ENCODE peak calls at places on chromosome 11, in five cellular contexts. A, K, J, S and X are unnamed samples.

GRCh38 chr11:60919320-60919719 is 4.9 kb upstream of the TMEM132A start:
- DNase-seq in A (no peak), K (no peak), J (no peak), S (no peak), X (no peak)

GRCh38 chr11:59963733-59964132 is at the start of gene OOSP4A:
- DNase-seq in A (no peak), K (no peak), J (no peak), S (no peak), X (no peak)

GRCh38 chr11:127362754-127363153 is 362.2 kb upstream of the KIRREL3 start:
- DNase-seq in A (no peak), K (no peak), J (no peak), S (no peak), X (no peak)

GRCh38 chr11:34495239-34495723 is 18.3 kb downstream of the ELF5 start:
- DNase-seq in A (no peak), K (no peak), J (no peak), S (no peak), X (no peak)

GRCh38 chr11:30775123-30775522 is 189.0 kb upstream of the MPPED2 start:
- DNase-seq in A (no peak), K (no peak), J (no peak), S (no peak), X (no peak)

GRCh38 chr11:71426413-71426812 is 21.8 kb downstream of the DHCR7 start:
- DNase-seq in A (no peak), K (no peak), J (no peak), S (no peak), X (no peak)

GRCh38 chr11:34654491-34655334 is 33.8 kb downstream of the EHF start:
- DNase-seq in A (peak; percentile 95), K (no peak), J (no peak), S (peak; percentile 13), X (no peak)

GRCh38 chr11:44634401-44635281 is 69.2 kb downstream of the CD82 start:
- DNase-seq in A (peak; percentile 90), K (no peak), J (peak; percentile 57), S (peak; percentile 86), X (peak; percentile 51)

GRCh38 chr11:96899971-96900370 is 510.2 kb downstream of the JRKL start:
- DNase-seq in A (no peak), K (no peak), J (no peak), S (no peak), X (no peak)

GRCh38 chr11:130024356-130024755 is 21.7 kb upstream of the PRDM10 start:
- DNase-seq in A (no peak), K (no peak), J (no peak), S (no peak), X (no peak)

GRCh38 chr11:78656984-78657383 is 82.3 kb upstream of the NARS2 start:
- DNase-seq in A (no peak), K (no peak), J (no peak), S (no peak), X (no peak)

GRCh38 chr11:116173506-116173905 is 599.3 kb downstream of the BUD13 start:
- DNase-seq in A (no peak), K (no peak), J (no peak), S (no peak), X (no peak)

GRCh38 chr11:15327786-15328231 is 213.1 kb downstream of the INSC start:
- DNase-seq in A (no peak), K (no peak), J (peak; percentile 61), S (peak; percentile 56), X (peak; percentile 50)

GRCh38 chr11:124199702-124200101 is 16.6 kb downstream of the OR10D3 start:
- DNase-seq in A (no peak), K (no peak), J (no peak), S (no peak), X (no peak)

GRCh38 chr11:75431533-75432525 is 1.2 kb downstream of the KLHL35 start:
- DNase-seq in A (no peak), K (no peak), J (no peak), S (no peak), X (no peak)

GRCh38 chr11:16938061-16938460 is 76.2 kb downstream of the PLEKHA7 start:
- DNase-seq in A (no peak), K (no peak), J (no peak), S (no peak), X (no peak)

GRCh38 chr11:125315088-125315740 is 150.7 kb downstream of the PKNOX2 start:
- DNase-seq in A (peak; percentile 79), K (no peak), J (no peak), S (peak; percentile 99), X (no peak)

GRCh38 chr11:127862406-127862805 is 725.0 kb downstream of the ETS1 start:
- DNase-seq in A (no peak), K (no peak), J (no peak), S (no peak), X (no peak)

GRCh38 chr11:74671520-74672196 is 59.6 kb downstream of the CHRDL2 start:
- DNase-seq in A (peak; percentile 76), K (no peak), J (no peak), S (no peak), X (no peak)

GRCh38 chr11:976431-977160 is 50.9 kb downstream of the AP2A2 start:
- DNase-seq in A (no peak), K (no peak), J (no peak), S (no peak), X (no peak)

GRCh38 chr11:106063009-106063408 is 14.1 kb downstream of the KBTBD3 start:
- DNase-seq in A (no peak), K (no peak), J (no peak), S (no peak), X (no peak)

GRCh38 chr11:133997556-133997955 is 40.8 kb upstream of the IGSF9B start:
- DNase-seq in A (no peak), K (no peak), J (no peak), S (no peak), X (no peak)

GRCh38 chr11:73360743-73361369 is 15.3 kb upstream of the RELT start:
- DNase-seq in A (no peak), K (no peak), J (no peak), S (no peak), X (no peak)

GRCh38 chr11:73359930-73360742 is 16.1 kb upstream of the RELT start:
- DNase-seq in A (no peak), K (no peak), J (peak; percentile 63), S (no peak), X (no peak)

GRCh38 chr11:73359341-73359740 is 16.9 kb upstream of the RELT start:
- DNase-seq in A (no peak), K (no peak), J (no peak), S (peak; percentile 19), X (no peak)

GRCh38 chr11:73363147-73363546 is 13.1 kb upstream of the RELT start:
- DNase-seq in A (no peak), K (no peak), J (no peak), S (no peak), X (no peak)

GRCh38 chr11:73361953-73362776 is 14.0 kb upstream of the RELT start:
- DNase-seq in A (no peak), K (no peak), J (peak; percentile 95), S (no peak), X (no peak)
- H3K4me3 ChIP-seq in A (no peak overlapping the region), K (no peak overlapping the region), J (peak overlapping the region; percentile 22), S (no peak overlapping the region), X (no peak overlapping the region)

GRCh38 chr11:8296203-8296602 is 32.5 kb upstream of the LMO1 start:
- DNase-seq in A (no peak), K (no peak), J (no peak), S (no peak), X (no peak)
- TF ChIP-seq CTCF in A (no peak), K (no peak), J (no peak), S (no peak), X (no peak)

GRCh38 chr11:2901854-2902783 is 16.5 kb upstream of the CDKN1C start:
- DNase-seq in A (peak; percentile 99), K (peak; percentile 98), J (peak; percentile 96), S (peak; percentile 96), X (peak; percentile 99)
- TF ChIP-seq POLR2A in A (no peak), K (peak; percentile 95), J (peak; percentile 82), S (peak; percentile 61), X (peak; percentile 94)

GRCh38 chr11:57597461-57597892 is at the start of gene SERPING1:
- DNase-seq in A (peak; percentile 94), K (peak; percentile 22), J (no peak), S (peak; percentile 49), X (peak; percentile 48)

GRCh38 chr11:57599381-57599780 is 1.9 kb downstream of the SERPING1 start:
- DNase-seq in A (no peak), K (no peak), J (no peak), S (no peak), X (no peak)

GRCh38 chr11:57596266-57596885 is 1.1 kb upstream of the SERPING1 start:
- DNase-seq in A (no peak), K (no peak), J (no peak), S (no peak), X (no peak)

GRCh38 chr11:57598831-57599155 is 1.3 kb downstream of the SERPING1 start:
- DNase-seq in A (no peak), K (no peak), J (no peak), S (no peak), X (no peak)

GRCh38 chr11:57597971-57598830 is 716 bp downstream of the SERPING1 start:
- DNase-seq in A (peak; percentile 95), K (no peak), J (peak; percentile 34), S (peak; percentile 60), X (peak; percentile 62)
- H3K4me3 ChIP-seq in A (peak overlapping the region; percentile 30), K (peak overlapping the region; percentile 58), J (no peak overlapping the region), S (peak overlapping the region; percentile 10), X (peak overlapping the region; percentile 38)

GRCh38 chr11:119015054-119015611 is 3.0 kb downstream of the RPS25 start:
- DNase-seq in A (no peak), K (no peak), J (peak; percentile 18), S (no peak), X (no peak)
- TF ChIP-seq CTCF in A (no peak), K (no peak), J (peak; percentile 47), S (no peak), X (peak; percentile 3)